ENCODE peak calls at places on chromosome 22, in eight cellular contexts. J is heart right ventricle; Y is OCI-LY7; N is CD4-positive, alpha-beta T cell; L is kidney; U is body of pancreas; A is brain microvascular endothelial cell; C is A549. E is an unnamed sample.

GRCh38 chr22:39405346-39406085 is 5.9 kb downstream of the TAB1 start:
- DNase-seq in J (no peak), Y (no peak), N (no peak), L (peak; percentile 73), U (no peak), A (peak; percentile 75), C (no peak), E (no peak)

GRCh38 chr22:42190274-42190673 is 59.7 kb upstream of the CYP2D6 start:
- DNase-seq in J (no peak), Y (no peak), N (no peak), L (no peak), U (no peak), A (no peak), C (no peak), E (no peak)

GRCh38 chr22:35972559-35972958 is 56.1 kb downstream of the RBFOX2 start:
- DNase-seq in J (no peak), Y (no peak), N (no peak), L (no peak), U (no peak), A (no peak), C (no peak), E (no peak)

GRCh38 chr22:37994049-37994448 is 9.7 kb upstream of the SOX10 start:
- DNase-seq in J (no peak), Y (no peak), N (no peak), L (no peak), U (no peak), A (no peak), C (no peak), E (no peak)

GRCh38 chr22:44444341-44445306 is 53.4 kb downstream of the RTL6 start:
- DNase-seq in J (no peak), Y (peak; percentile 45), N (no peak), L (peak; percentile 48), U (no peak), A (no peak), C (no peak), E (no peak)

GRCh38 chr22:46104170-46104880 is 46.0 kb upstream of the PPARA start:
- DNase-seq in J (no peak), Y (no peak), N (no peak), L (no peak), U (peak; percentile 87), A (no peak), C (no peak), E (no peak)

GRCh38 chr22:27238935-27239510 is 562.5 kb downstream of the MN1 start:
- DNase-seq in J (peak; percentile 82), Y (no peak), N (no peak), L (peak; percentile 90), U (peak; percentile 81), A (peak; percentile 100), C (peak; percentile 57), E (peak; percentile 74)

GRCh38 chr22:24400726-24401596 is 26.4 kb upstream of the ADORA2A start:
- DNase-seq in J (no peak), Y (peak; percentile 45), N (no peak), L (no peak), U (no peak), A (no peak), C (no peak), E (no peak)

GRCh38 chr22:45285431-45286058 is 796 bp downstream of the UPK3A start:
- DNase-seq in J (no peak), Y (no peak), N (no peak), L (no peak), U (no peak), A (no peak), C (no peak), E (no peak)

GRCh38 chr22:30598986-30599385 is 7.3 kb upstream of the PES1 start:
- DNase-seq in J (no peak), Y (no peak), N (no peak), L (no peak), U (no peak), A (no peak), C (no peak), E (no peak)

GRCh38 chr22:31628362-31628761 is 33.7 kb downstream of the PISD start:
- DNase-seq in J (no peak), Y (no peak), N (no peak), L (no peak), U (no peak), A (no peak), C (no peak), E (no peak)

GRCh38 chr22:35630387-35630793 is 13.3 kb upstream of the MB start:
- DNase-seq in J (no peak), Y (peak; percentile 23), N (no peak), L (peak; percentile 72), U (no peak), A (peak; percentile 18), C (peak; percentile 41), E (peak; percentile 37)

GRCh38 chr22:43956805-43957463 is 1.7 kb downstream of the SAMM50 start:
- DNase-seq in J (no peak), Y (no peak), N (no peak), L (no peak), U (no peak), A (no peak), C (no peak), E (no peak)

GRCh38 chr22:42719133-42719532 is 1.5 kb downstream of the A4GALT start:
- DNase-seq in J (no peak), Y (peak; percentile 57), N (no peak), L (no peak), U (no peak), A (no peak), C (no peak), E (no peak)

GRCh38 chr22:23091760-23092159 is 21.4 kb downstream of the GNAZ start:
- DNase-seq in J (no peak), Y (no peak), N (no peak), L (no peak), U (no peak), A (no peak), C (no peak), E (no peak)

GRCh38 chr22:23094695-23095466 is 24.6 kb downstream of the GNAZ start:
- DNase-seq in J (no peak), Y (no peak), N (no peak), L (no peak), U (no peak), A (no peak), C (no peak), E (no peak)

GRCh38 chr22:23092217-23092955 is 22.1 kb downstream of the GNAZ start:
- DNase-seq in J (no peak), Y (no peak), N (no peak), L (no peak), U (no peak), A (no peak), C (no peak), E (no peak)

GRCh38 chr22:23094260-23094659 is 23.9 kb downstream of the GNAZ start:
- DNase-seq in J (no peak), Y (no peak), N (no peak), L (no peak), U (no peak), A (no peak), C (no peak), E (no peak)

GRCh38 chr22:23093090-23093788 is 22.9 kb downstream of the GNAZ start:
- DNase-seq in J (no peak), Y (no peak), N (no peak), L (no peak), U (no peak), A (no peak), C (no peak), E (no peak)
- H3K27ac ChIP-seq in J (no peak overlapping the region), Y (no peak overlapping the region), N (no peak overlapping the region), L (no peak overlapping the region), U (no peak overlapping the region), A (peak overlapping the region; percentile 11), C (no peak overlapping the region), E (no peak overlapping the region)

GRCh38 chr22:41092023-41092817 is at the start of gene EP300:
- DNase-seq in J (peak; percentile 84), Y (peak; percentile 81), N (peak; percentile 88), L (peak; percentile 97), U (peak; percentile 85), A (peak; percentile 45), C (peak; percentile 73), E (peak; percentile 36)
- TF ChIP-seq CTCF in J (peak; percentile 29), Y (no peak), N (peak; percentile 31), L (no peak), U (peak; percentile 23), A (peak; percentile 38), C (no peak), E (no peak)

GRCh38 chr22:29231971-29232959 is 26.6 kb downstream of the EMID1 start:
- DNase-seq in J (peak; percentile 54), Y (no peak), N (no peak), L (peak; percentile 91), U (peak; percentile 94), A (no peak), C (no peak), E (no peak)
- H3K27ac ChIP-seq in J (no peak overlapping the region), Y (no peak overlapping the region), N (no peak overlapping the region), L (no peak overlapping the region), U (peak overlapping the region; percentile 69), A (no peak overlapping the region), C (no peak overlapping the region), E (no peak overlapping the region)

GRCh38 chr22:22410121-22410520 is 98.4 kb downstream of the ZNF280B start:
- DNase-seq in J (peak; percentile 66), Y (peak; percentile 92), N (no peak), L (peak; percentile 86), U (peak; percentile 45), A (no peak), C (no peak), E (no peak)

GRCh38 chr22:22408269-22408668 is 100.3 kb downstream of the ZNF280B start:
- DNase-seq in J (no peak), Y (no peak), N (no peak), L (no peak), U (no peak), A (no peak), C (no peak), E (no peak)

GRCh38 chr22:22410677-22411076 is 97.9 kb downstream of the ZNF280B start:
- DNase-seq in J (no peak), Y (no peak), N (no peak), L (no peak), U (no peak), A (no peak), C (no peak), E (no peak)

GRCh38 chr22:22407061-22407460 is 101.5 kb downstream of the ZNF280B start:
- DNase-seq in J (no peak), Y (no peak), N (no peak), L (no peak), U (no peak), A (no peak), C (no peak), E (no peak)

DNA sequence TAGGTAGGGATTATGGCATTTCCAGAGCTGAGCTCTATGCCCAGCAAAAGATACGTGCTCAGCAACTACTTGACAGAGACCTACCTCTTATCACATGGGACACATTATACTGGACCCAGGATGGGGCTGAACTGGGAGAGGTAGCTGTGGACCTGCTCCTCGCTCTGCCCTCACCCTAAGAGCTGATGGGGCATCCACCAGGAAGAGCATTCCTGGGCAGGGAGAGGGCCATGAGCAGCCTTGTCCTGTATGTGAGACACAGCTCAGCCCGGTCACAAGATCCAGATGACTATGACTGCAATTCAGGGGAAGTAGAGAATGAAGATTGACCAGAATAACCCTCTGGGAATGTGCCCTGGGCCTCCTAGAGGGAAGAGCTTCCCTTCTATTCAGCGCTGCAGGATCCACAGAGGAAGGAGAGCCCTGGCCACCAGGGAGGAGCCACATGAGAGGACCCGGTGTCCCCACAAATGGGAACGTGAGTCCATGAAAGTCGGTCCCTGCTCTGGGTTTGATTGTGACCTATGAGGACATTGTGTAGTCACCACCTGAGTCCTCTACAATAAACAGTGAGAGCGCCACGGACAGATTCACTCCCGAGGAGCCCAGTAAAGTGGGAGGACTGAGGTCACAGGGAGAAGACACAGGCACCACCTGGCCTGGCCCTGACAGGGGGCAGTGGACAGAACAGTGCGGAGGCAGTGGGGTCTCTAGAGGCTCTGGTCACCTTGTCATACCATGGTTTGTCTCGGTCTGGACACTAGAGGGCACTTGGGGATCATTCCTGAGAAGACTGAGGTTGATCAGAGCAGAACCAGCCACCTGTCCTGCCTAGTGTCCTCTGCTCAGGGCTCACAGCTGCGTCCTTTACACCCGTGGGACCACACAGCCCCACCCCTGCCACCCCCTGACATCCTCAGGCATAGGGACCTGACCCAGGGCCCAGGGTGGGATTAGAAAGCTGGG is 99.5 kb downstream of the ZNF280B start:
- DNase-seq in J (no peak), Y (peak; percentile 87), N (no peak), L (no peak), U (peak; percentile 33), A (peak; percentile 9), C (peak; percentile 15), E (no peak)
- TF ChIP-seq CTCF in J (peak; percentile 39), Y (peak; percentile 85), N (no peak), L (no peak), U (peak; percentile 39), A (peak; percentile 65), C (peak; percentile 38), E (peak; percentile 32)